ENCODE peak calls at places on chromosome X, in seven cellular contexts. J, X, P, D, M, R and I are unnamed samples.
A peak's percentile ranks its signal among the peaks of the same experiment; 100 is the strongest.

GRCh38 chrX:78548012-78548411 is 111.1 kb downstream of the RTL3 start:
- DNase-seq in X (no peak), J (no peak), R (no peak), P (no peak), D (no peak), M (no peak), I (no peak)

GRCh38 chrX:153875391-153876111 is 10.4 kb downstream of the L1CAM start:
- DNase-seq in P (no peak), D (peak; percentile 44), M (peak; percentile 66), J (peak; percentile 49), R (peak; percentile 64), X (peak; percentile 65), I (peak; percentile 59)

GRCh38 chrX:39318497-39319343 is 517.5 kb downstream of the MID1IP1 start:
- DNase-seq in M (no peak), P (no peak), D (no peak), J (no peak), X (no peak), R (no peak), I (no peak)

GRCh38 chrX:11287505-11287904 is 5.7 kb upstream of the AMELX start:
- DNase-seq in M (no peak), D (no peak), X (no peak), J (peak; percentile 50), P (no peak), R (no peak), I (no peak)

GRCh38 chrX:15749642-15750610 is 11.9 kb downstream of the CA5B start:
- DNase-seq in D (peak; percentile 16), M (no peak), J (peak; percentile 67), X (peak; percentile 68), P (no peak), R (no peak), I (no peak)

GRCh38 chrX:137982791-137983190 is 416.9 kb downstream of the ZIC3 start:
- DNase-seq in J (no peak), P (no peak), M (no peak), X (no peak), D (no peak), R (no peak), I (no peak)

GRCh38 chrX:85221361-85221760 is 22.2 kb downstream of the SATL1 start:
- DNase-seq in D (no peak), J (no peak), R (no peak), P (no peak), X (no peak), M (no peak), I (no peak)

GRCh38 chrX:115689931-115690330 is 129.0 kb downstream of the PLS3 start:
- DNase-seq in P (no peak), D (no peak), J (peak; percentile 6), X (no peak), M (no peak), R (peak; percentile 9), I (no peak)

GRCh38 chrX:111743316-111743715 is 62.3 kb downstream of the ALG13 start:
- DNase-seq in D (no peak), P (no peak), R (no peak), M (no peak), X (no peak), J (peak; percentile 34), I (no peak)

GRCh38 chrX:132622130-132622529 is 133.3 kb upstream of the MBNL3 start:
- DNase-seq in R (peak; percentile 14), P (no peak), J (peak; percentile 25), M (no peak), D (no peak), X (no peak), I (no peak)

GRCh38 chrX:36575670-36576069 is 432.5 kb upstream of the FAM47C start:
- DNase-seq in M (no peak), J (no peak), D (no peak), X (no peak), R (no peak), P (no peak), I (no peak)
- H3K27me3 ChIP-seq in M (no peaks in the 10 kb centered on the region), J (peaks cover 8% of the 10 kb centered on the region), D (no peaks in the 10 kb centered on the region), X (no peaks in the 10 kb centered on the region), R (no peaks in the 10 kb centered on the region), P (no peaks in the 10 kb centered on the region), I (no peaks in the 10 kb centered on the region)

DNA sequence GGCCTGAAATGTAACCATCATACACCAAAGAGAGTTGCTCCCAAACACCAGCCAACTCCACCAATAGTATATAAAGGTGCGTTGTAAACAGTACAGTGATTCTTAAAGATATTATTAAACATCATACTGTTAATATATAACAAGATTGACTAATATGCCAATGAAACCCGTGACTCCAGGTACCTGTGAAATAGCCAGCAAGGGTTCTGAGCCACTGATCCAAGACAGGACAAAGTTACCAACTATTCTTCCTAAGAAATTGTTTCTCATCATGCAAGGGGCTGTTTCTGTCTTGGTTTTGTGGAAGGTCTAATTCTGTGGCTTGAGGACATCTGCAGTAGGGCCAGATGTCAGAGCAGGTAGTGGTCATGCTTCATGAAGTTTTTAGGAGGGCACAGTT is 47.2 kb downstream of the FHL1 start:
- DNase-seq in X (no peak), M (no peak), R (no peak), D (no peak), P (no peak), J (no peak), I (no peak)
- H3K4me1 ChIP-seq in X (peaks cover 69% of the 10 kb centered on the region), M (no peaks in the 10 kb centered on the region), R (no peaks in the 10 kb centered on the region), D (peaks cover 92% of the 10 kb centered on the region), P (peaks cover 45% of the 10 kb centered on the region), J (peaks cover 68% of the 10 kb centered on the region), I (no peaks in the 10 kb centered on the region)

GRCh38 chrX:139209342-139209741 is 321.2 kb upstream of the F9 start:
- DNase-seq in J (no peak), R (no peak), M (no peak), D (no peak), X (no peak), P (no peak), I (no peak)
- H3K27me3 ChIP-seq in J (peaks cover 30% of the 10 kb centered on the region), R (peaks cover 8% of the 10 kb centered on the region), M (no peaks in the 10 kb centered on the region), D (peaks cover 16% of the 10 kb centered on the region), X (peaks cover 6% of the 10 kb centered on the region), P (peaks cover 24% of the 10 kb centered on the region), I (no peaks in the 10 kb centered on the region)

GRCh38 chrX:57451426-57452020 is 140.3 kb upstream of the ZXDB start:
- DNase-seq in R (no peak), M (no peak), J (no peak), X (no peak), P (no peak), D (no peak), I (no peak)

GRCh38 chrX:57453901-57454300 is 137.9 kb upstream of the ZXDB start:
- DNase-seq in D (no peak), P (no peak), J (peak; percentile 15), X (no peak), R (no peak), M (no peak), I (no peak)
- H3K4me1 ChIP-seq in D (no peaks in the 10 kb centered on the region), P (no peaks in the 10 kb centered on the region), J (no peaks in the 10 kb centered on the region), X (no peaks in the 10 kb centered on the region), R (no peaks in the 10 kb centered on the region), M (no peaks in the 10 kb centered on the region), I (no peaks in the 10 kb centered on the region)

GRCh38 chrX:119996069-119996468 is 52.5 kb upstream of the NKAP start:
- DNase-seq in M (no peak), D (no peak), R (no peak), P (no peak), X (no peak), J (no peak), I (no peak)
- H3K27me3 ChIP-seq in M (peaks cover 6% of the 10 kb centered on the region), D (peaks cover 98% of the 10 kb centered on the region), R (peaks cover 77% of the 10 kb centered on the region), P (peaks cover 100% of the 10 kb centered on the region), X (peaks cover 74% of the 10 kb centered on the region), J (peaks cover 80% of the 10 kb centered on the region), I (no peaks in the 10 kb centered on the region)

DNA sequence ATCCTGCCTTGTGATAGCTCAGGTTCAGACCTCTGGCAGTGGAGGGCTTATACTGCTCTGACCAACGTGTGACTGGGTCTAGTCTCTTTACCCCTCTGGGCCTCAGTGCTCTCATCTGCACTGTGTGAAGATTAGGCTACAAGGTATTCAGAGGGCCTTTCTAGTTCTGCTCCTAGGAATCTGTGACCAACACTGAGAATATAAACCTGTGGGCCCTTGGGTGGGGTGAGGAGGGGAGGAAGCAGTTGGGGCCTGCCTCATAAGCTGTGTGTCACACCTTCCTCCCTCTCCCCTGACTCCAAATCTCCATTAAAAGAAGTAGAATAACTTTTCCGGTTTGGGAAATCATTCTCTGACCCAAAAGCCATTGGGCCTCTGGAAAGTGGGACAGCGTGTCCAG is 66.3 kb upstream of the MSN start:
- DNase-seq in M (no peak), J (no peak), X (no peak), R (no peak), D (no peak), P (no peak), I (no peak)
- H3K4me1 ChIP-seq in M (no peaks in the 10 kb centered on the region), J (peaks cover 20% of the 10 kb centered on the region), X (peaks cover 59% of the 10 kb centered on the region), R (no peaks in the 10 kb centered on the region), D (peaks cover 41% of the 10 kb centered on the region), P (peaks cover 34% of the 10 kb centered on the region), I (peaks cover 5% of the 10 kb centered on the region)